ENCODE peak calls at places on chromosomes 2 and 18, in ten cellular contexts. C, W, G, O, I, K, D, H, S and L are unnamed samples.
A peak's percentile ranks its signal among the peaks of the same experiment; 100 is the strongest.

GRCh38 chr2:30677861-30678385 is 129.3 kb downstream of the CAPN13 start:
- DNase-seq in C (no peak), W (no peak), G (peak; percentile 19), O (no peak), I (no peak), K (no peak), D (no peak), H (no peak), S (no peak), L (no peak)

GRCh38 chr18:79524181-79525078 is 128.7 kb downstream of the NFATC1 start:
- DNase-seq in C (no peak), W (no peak), G (no peak), O (no peak), I (no peak), K (no peak), D (peak; percentile 58), H (no peak), S (no peak), L (no peak)

GRCh38 chr2:127810156-127810636 is 775 bp downstream of the WDR33 start:
- DNase-seq in C (peak; percentile 52), W (peak; percentile 21), G (no peak), O (peak; percentile 28), I (no peak), K (no peak), D (peak; percentile 24), H (no peak), S (no peak), L (peak; percentile 29)

GRCh38 chr18:36889742-36890141 is 60.8 kb downstream of the KIAA1328 start:
- DNase-seq in C (no peak), W (no peak), G (no peak), O (no peak), I (no peak), K (no peak), D (no peak), H (no peak), S (no peak), L (no peak)

GRCh38 chr2:18432999-18433398 is 127.5 kb downstream of the RDH14 start:
- DNase-seq in C (no peak), W (peak; percentile 27), G (peak; percentile 44), O (peak; percentile 60), I (no peak), K (no peak), D (no peak), H (no peak), S (peak; percentile 34), L (no peak)

GRCh38 chr18:13369756-13370510 is 151.4 kb downstream of the LDLRAD4 start:
- DNase-seq in C (no peak), W (peak; percentile 16), G (no peak), O (no peak), I (no peak), K (no peak), D (no peak), H (no peak), S (peak; percentile 49), L (no peak)

GRCh38 chr2:179238027-179238426 is 26.6 kb downstream of the SESTD1 start:
- DNase-seq in C (peak; percentile 20), W (no peak), G (no peak), O (no peak), I (no peak), K (no peak), D (no peak), H (no peak), S (no peak), L (no peak)

GRCh38 chr2:168853471-168853870 is 36.8 kb downstream of the SPC25 start:
- DNase-seq in C (peak; percentile 59), W (no peak), G (no peak), O (no peak), I (no peak), K (no peak), D (no peak), H (no peak), S (no peak), L (no peak)

GRCh38 chr2:20111311-20112131 is 60.1 kb upstream of the LAPTM4A start:
- DNase-seq in C (no peak), W (no peak), G (no peak), O (no peak), I (no peak), K (no peak), D (no peak), H (no peak), S (no peak), L (no peak)

GRCh38 chr2:107776333-107776732 is 50.4 kb upstream of the RGPD4 start:
- DNase-seq in C (no peak), W (no peak), G (no peak), O (no peak), I (no peak), K (no peak), D (no peak), H (no peak), S (no peak), L (no peak)

GRCh38 chr2:173982182-173982714 is 17.1 kb upstream of the SP3 start:
- DNase-seq in C (no peak), W (no peak), G (no peak), O (no peak), I (no peak), K (no peak), D (no peak), H (no peak), S (no peak), L (no peak)

GRCh38 chr2:43031471-43032224 is 194.8 kb downstream of the ZFP36L2 start:
- DNase-seq in C (no peak), W (no peak), G (no peak), O (no peak), I (no peak), K (no peak), D (no peak), H (no peak), S (no peak), L (no peak)

GRCh38 chr18:13423352-13423751 is 204.8 kb downstream of the LDLRAD4 start:
- DNase-seq in C (no peak), W (no peak), G (no peak), O (no peak), I (no peak), K (no peak), D (no peak), H (no peak), S (no peak), L (no peak)

GRCh38 chr2:84799772-84800171 is 81.1 kb downstream of the TRABD2A start:
- DNase-seq in C (no peak), W (no peak), G (no peak), O (no peak), I (no peak), K (no peak), D (no peak), H (no peak), S (no peak), L (no peak)

GRCh38 chr2:169365093-169365483 is 2.8 kb upstream of the LRP2 start:
- DNase-seq in C (no peak), W (no peak), G (no peak), O (no peak), I (no peak), K (no peak), D (no peak), H (no peak), S (peak; percentile 10), L (no peak)

GRCh38 chr2:12032421-12032820 is 286.0 kb downstream of the LPIN1 start:
- DNase-seq in C (no peak), W (no peak), G (no peak), O (no peak), I (no peak), K (no peak), D (peak; percentile 47), H (no peak), S (no peak), L (no peak)

GRCh38 chr18:44887227-44887631 is 206.5 kb downstream of the SETBP1 start:
- DNase-seq in C (peak; percentile 96), W (peak; percentile 70), G (no peak), O (peak; percentile 56), I (peak; percentile 18), K (no peak), D (no peak), H (no peak), S (peak; percentile 32), L (no peak)

GRCh38 chr18:38427234-38427633 is 861.6 kb upstream of the CELF4 start:
- DNase-seq in C (no peak), W (no peak), G (no peak), O (no peak), I (no peak), K (peak; percentile 1), D (no peak), H (no peak), S (no peak), L (peak; percentile 32)
- TF ChIP-seq CTCF in C (no peak), W (no peak), G (no peak), O (no peak), I (no peak), K (peak; percentile 18), D (no peak), H (no peak), S (no peak), L (no peak)

GRCh38 chr2:240387669-240388358 is 47.6 kb upstream of the GPC1 start:
- DNase-seq in C (peak; percentile 78), W (peak; percentile 88), G (no peak), O (peak; percentile 97), I (peak; percentile 98), K (no peak), D (no peak), H (peak; percentile 79), S (peak; percentile 87), L (peak; percentile 8)
- TF ChIP-seq CTCF in C (no peak), W (no peak), G (no peak), O (no peak), I (no peak), K (no peak), D (no peak), H (no peak), S (peak; percentile 1), L (no peak)

GRCh38 chr2:35347561-35347960 is 1008.0 kb upstream of the CRIM1 start:
- DNase-seq in C (no peak), W (no peak), G (no peak), O (no peak), I (no peak), K (no peak), D (no peak), H (no peak), S (no peak), L (no peak)

GRCh38 chr2:35337922-35338321 is 1017.7 kb upstream of the CRIM1 start:
- DNase-seq in C (no peak), W (no peak), G (no peak), O (no peak), I (no peak), K (no peak), D (no peak), H (no peak), S (no peak), L (no peak)

DNA sequence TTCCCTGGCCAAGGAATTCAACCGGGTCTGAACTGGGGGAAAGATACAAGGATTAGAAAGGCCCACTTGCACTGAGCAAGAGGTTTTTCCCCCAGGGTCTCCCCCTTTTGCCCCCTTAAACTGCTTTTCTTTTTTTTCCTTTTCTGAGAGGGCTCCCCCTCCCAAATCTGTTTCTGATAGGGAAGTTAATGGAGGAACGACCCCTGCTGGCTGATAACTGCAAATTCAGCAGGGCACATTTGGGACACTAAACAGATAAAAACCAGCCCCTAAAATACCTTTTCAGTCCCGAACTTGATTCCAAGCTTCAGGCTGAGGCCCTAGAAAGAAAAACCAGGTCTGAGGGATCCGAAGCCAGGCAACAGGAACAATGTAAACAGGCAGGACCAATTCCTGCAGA is 1012.4 kb upstream of the CRIM1 start:
- DNase-seq in C (no peak), W (no peak), G (no peak), O (no peak), I (no peak), K (peak; percentile 4), D (no peak), H (no peak), S (no peak), L (no peak)
- TF ChIP-seq CTCF in C (no peak), W (no peak), G (peak; percentile 36), O (peak; percentile 17), I (peak; percentile 58), K (peak; percentile 51), D (no peak), H (no peak), S (peak; percentile 14), L (peak; percentile 26)

GRCh38 chr2:144431384-144431783 is 88.5 kb downstream of the ZEB2 start:
- DNase-seq in C (no peak), W (no peak), G (no peak), O (no peak), I (no peak), K (no peak), D (no peak), H (no peak), S (no peak), L (no peak)
- TF ChIP-seq CTCF in C (no peak), W (no peak), G (no peak), O (no peak), I (no peak), K (no peak), D (no peak), H (no peak), S (no peak), L (no peak)